ENCODE peak calls at places on chromosome 9, in five cellular contexts. F is sigmoid colon, A is body of pancreas, I is heart left ventricle, Q is esophagus squamous epithelium. M is an unnamed sample.

GRCh38 chr9:77807295-77807694 is 159.2 kb upstream of the GNA14 start:
- DNase-seq in F (no peak), A (no peak), I (no peak), Q (no peak), M (no peak)

GRCh38 chr9:135222991-135223760 is 135.7 kb downstream of the OLFM1 start:
- DNase-seq in F (peak; percentile 40), A (peak; percentile 3), I (peak; percentile 10), Q (no peak), M (no peak)

GRCh38 chr9:38119570-38119969 is 50.5 kb upstream of the SHB start:
- DNase-seq in F (no peak), A (no peak), I (no peak), Q (no peak), M (no peak)

GRCh38 chr9:118522093-118523028 is 818.2 kb downstream of the TLR4 start:
- DNase-seq in F (no peak), A (peak; percentile 34), I (peak; percentile 43), Q (no peak), M (no peak)

GRCh38 chr9:91207481-91207888 is 154.2 kb downstream of the AUH start:
- DNase-seq in F (no peak), A (no peak), I (no peak), Q (no peak), M (no peak)

GRCh38 chr9:96232539-96233241 is 69.3 kb downstream of the HSD17B3 start:
- DNase-seq in F (peak; percentile 89), A (peak; percentile 54), I (peak; percentile 76), Q (no peak), M (peak; percentile 75)

GRCh38 chr9:95174038-95174437 is 143.5 kb downstream of the FANCC start:
- DNase-seq in F (no peak), A (no peak), I (no peak), Q (no peak), M (no peak)

GRCh38 chr9:93231121-93231694 is 47.3 kb downstream of the WNK2 start:
- DNase-seq in F (no peak), A (peak; percentile 77), I (peak; percentile 80), Q (no peak), M (no peak)

GRCh38 chr9:138114501-138115245 is 237.1 kb downstream of the CACNA1B start:
- DNase-seq in F (no peak), A (no peak), I (no peak), Q (no peak), M (peak; percentile 50)

GRCh38 chr9:127654619-127655018 is 42.5 kb downstream of the STXBP1 start:
- DNase-seq in F (no peak), A (no peak), I (no peak), Q (no peak), M (no peak)

GRCh38 chr9:108682191-108682590 is 173.6 kb downstream of the ACTL7B start:
- DNase-seq in F (no peak), A (no peak), I (no peak), Q (no peak), M (no peak)

GRCh38 chr9:137664676-137665075 is 45.9 kb downstream of the EHMT1 start:
- DNase-seq in F (no peak), A (no peak), I (no peak), Q (no peak), M (no peak)

GRCh38 chr9:91163773-91164471 is 197.8 kb downstream of the AUH start:
- DNase-seq in F (no peak), A (no peak), I (no peak), Q (no peak), M (peak; percentile 72)

GRCh38 chr9:15735083-15735974 is 182.5 kb downstream of the CCDC171 start:
- DNase-seq in F (no peak), A (no peak), I (no peak), Q (no peak), M (peak; percentile 35)

GRCh38 chr9:124450241-124450924 is at the start of gene ADGRD2:
- DNase-seq in F (no peak), A (peak; percentile 48), I (no peak), Q (no peak), M (no peak)

GRCh38 chr9:70532753-70533152 is 118.3 kb upstream of the KLF9 start:
- DNase-seq in F (no peak), A (no peak), I (no peak), Q (no peak), M (no peak)

GRCh38 chr9:26210338-26210851 is 532.2 kb upstream of the TUSC1 start:
- DNase-seq in F (no peak), A (no peak), I (no peak), Q (no peak), M (no peak)

GRCh38 chr9:76161546-76161945 is 232.7 kb downstream of the RFK start:
- DNase-seq in F (peak; percentile 83), A (no peak), I (peak; percentile 46), Q (no peak), M (no peak)

GRCh38 chr9:97860451-97861147 is 7.6 kb downstream of the FOXE1 start:
- DNase-seq in F (no peak), A (no peak), I (no peak), Q (no peak), M (no peak)

GRCh38 chr9:105204416-105204815 is 40.0 kb upstream of the SLC44A1 start:
- DNase-seq in F (no peak), A (no peak), I (no peak), Q (no peak), M (no peak)

GRCh38 chr9:81052846-81053245 is 636.5 kb downstream of the TLE1 start:
- DNase-seq in F (no peak), A (no peak), I (no peak), Q (no peak), M (no peak)

GRCh38 chr9:76369583-76369982 is 24.6 kb downstream of the RFK start:
- DNase-seq in F (no peak), A (peak; percentile 85), I (peak; percentile 36), Q (no peak), M (no peak)

GRCh38 chr9:137128158-137129088 is 10.5 kb upstream of the GRIN1 start:
- DNase-seq in F (no peak), A (peak; percentile 46), I (no peak), Q (no peak), M (no peak)

GRCh38 chr9:95627802-95628201 is 111.0 kb upstream of the PTCH1 start:
- DNase-seq in F (no peak), A (no peak), I (no peak), Q (no peak), M (no peak)

GRCh38 chr9:127976498-127976897 is 4.3 kb downstream of the EEIG1 start:
- DNase-seq in F (no peak), A (peak; percentile 92), I (no peak), Q (no peak), M (peak; percentile 89)

GRCh38 chr9:715743-716400 is 125.6 kb upstream of the DMRT1 start:
- DNase-seq in F (no peak), A (no peak), I (no peak), Q (no peak), M (no peak)
- H3K4me3 ChIP-seq in F (no peak overlapping the region), A (no peak overlapping the region), I (no peak overlapping the region), Q (no peak overlapping the region), M (no peak overlapping the region)

GRCh38 chr9:114367823-114368609 is 19.8 kb downstream of the AKNA start:
- DNase-seq in F (no peak), A (no peak), I (no peak), Q (no peak), M (no peak)
- TF ChIP-seq POLR2A in F (no peak), A (no peak), I (no peak), Q (no peak), M (no peak)

GRCh38 chr9:131854906-131855504 is 115.1 kb upstream of the RAPGEF1 start:
- DNase-seq in F (no peak), A (no peak), I (no peak), Q (no peak), M (no peak)
- H3K4me3 ChIP-seq in F (no peak overlapping the region), A (no peak overlapping the region), I (no peak overlapping the region), Q (no peak overlapping the region), M (no peak overlapping the region)

GRCh38 chr9:130342714-130343085 is 77.1 kb downstream of the HMCN2 start:
- DNase-seq in F (no peak), A (no peak), I (no peak), Q (no peak), M (no peak)

GRCh38 chr9:130341839-130342713 is 76.5 kb downstream of the HMCN2 start:
- DNase-seq in F (no peak), A (no peak), I (peak; percentile 13), Q (no peak), M (no peak)

GRCh38 chr9:130339306-130339705 is 73.7 kb downstream of the HMCN2 start:
- DNase-seq in F (no peak), A (no peak), I (peak; percentile 9), Q (no peak), M (no peak)

GRCh38 chr9:130343445-130343918 is 77.9 kb downstream of the HMCN2 start:
- DNase-seq in F (peak; percentile 75), A (peak; percentile 17), I (peak; percentile 37), Q (no peak), M (no peak)

GRCh38 chr9:130341128-130341527 is 75.6 kb downstream of the HMCN2 start:
- DNase-seq in F (no peak), A (no peak), I (peak; percentile 16), Q (no peak), M (no peak)
- TF ChIP-seq POLR2A in F (no peak), A (no peak), I (no peak), Q (no peak), M (no peak)

GRCh38 chr9:129283705-129284606 is 105.9 kb upstream of the IER5L start:
- DNase-seq in F (peak; percentile 57), A (no peak), I (no peak), Q (no peak), M (no peak)
- H3K4me3 ChIP-seq in F (peak overlapping the region; percentile 46), A (no peak overlapping the region), I (no peak overlapping the region), Q (peak overlapping the region; percentile 45), M (no peak overlapping the region)

GRCh38 chr9:129752915-129753724 is at the start of gene PTGES:
- DNase-seq in F (peak; percentile 89), A (peak; percentile 65), I (peak; percentile 71), Q (no peak), M (peak; percentile 69)
- TF ChIP-seq POLR2A in F (no peak), A (no peak), I (no peak), Q (peak; percentile 73), M (no peak)